ENCODE peak calls at places on chromosomes 12 and 14, in four cellular contexts. One of them, this sample, is unnamed.

GRCh38 chr12:74337951-74338350 is 199.7 kb upstream of the ATXN7L3B start:
- DNase-seq in prostate gland: no peak
- DNase-seq in CD8-positive, alpha-beta T cell: no peak
- DNase-seq in H1: no peak
- DNase-seq in this sample: no peak

GRCh38 chr14:60183724-60184596 is 18.8 kb upstream of the DHRS7 start:
- DNase-seq in prostate gland: no peak
- DNase-seq in CD8-positive, alpha-beta T cell: no peak
- DNase-seq in H1: no peak
- DNase-seq in this sample: no peak

GRCh38 chr14:99518441-99519346 is 37.5 kb downstream of the CCNK start:
- DNase-seq in prostate gland: peak; percentile 73
- DNase-seq in CD8-positive, alpha-beta T cell: peak; percentile 68
- DNase-seq in H1: no peak
- DNase-seq in this sample: peak; percentile 89

GRCh38 chr14:78617735-78618134 is 447.6 kb downstream of the NRXN3 start:
- DNase-seq in prostate gland: no peak
- DNase-seq in CD8-positive, alpha-beta T cell: no peak
- DNase-seq in H1: no peak
- DNase-seq in this sample: no peak

GRCh38 chr12:125193798-125194562 is 128.7 kb downstream of the AACS start:
- DNase-seq in prostate gland: no peak
- DNase-seq in CD8-positive, alpha-beta T cell: no peak
- DNase-seq in H1: no peak
- DNase-seq in this sample: no peak

GRCh38 chr14:104872469-104873341 is 7.6 kb downstream of the CEP170B start:
- DNase-seq in prostate gland: no peak
- DNase-seq in CD8-positive, alpha-beta T cell: no peak
- DNase-seq in H1: no peak
- DNase-seq in this sample: no peak

GRCh38 chr12:71732357-71732712 is 22.3 kb upstream of the RAB21 start:
- DNase-seq in prostate gland: no peak
- DNase-seq in CD8-positive, alpha-beta T cell: no peak
- DNase-seq in H1: no peak
- DNase-seq in this sample: no peak

GRCh38 chr12:98402081-98402480 is 113.3 kb upstream of the TMPO start:
- DNase-seq in prostate gland: no peak
- DNase-seq in CD8-positive, alpha-beta T cell: no peak
- DNase-seq in H1: no peak
- DNase-seq in this sample: no peak

GRCh38 chr12:15698377-15698867 is 90.8 kb downstream of the EPS8 start:
- DNase-seq in prostate gland: no peak
- DNase-seq in CD8-positive, alpha-beta T cell: no peak
- DNase-seq in H1: no peak
- DNase-seq in this sample: no peak

GRCh38 chr12:94587266-94588241 is 62.8 kb downstream of the TMCC3 start:
- DNase-seq in prostate gland: no peak
- DNase-seq in CD8-positive, alpha-beta T cell: no peak
- DNase-seq in H1: no peak
- DNase-seq in this sample: no peak

GRCh38 chr14:89417469-89418225 is 614 bp upstream of the FOXN3 start:
- DNase-seq in prostate gland: peak; percentile 78
- DNase-seq in CD8-positive, alpha-beta T cell: peak; percentile 18
- DNase-seq in H1: no peak
- DNase-seq in this sample: peak; percentile 80

GRCh38 chr12:6608592-6609311 is 1.6 kb upstream of the CHD4 start:
- DNase-seq in prostate gland: no peak
- DNase-seq in CD8-positive, alpha-beta T cell: no peak
- DNase-seq in H1: no peak
- DNase-seq in this sample: no peak

GRCh38 chr14:73810478-73811163 is 41.0 kb upstream of the PTGR2 start:
- DNase-seq in prostate gland: no peak
- DNase-seq in CD8-positive, alpha-beta T cell: no peak
- DNase-seq in H1: no peak
- DNase-seq in this sample: no peak

GRCh38 chr12:89469361-89469760 is 55.2 kb downstream of the GALNT4 start:
- DNase-seq in prostate gland: no peak
- DNase-seq in CD8-positive, alpha-beta T cell: no peak
- DNase-seq in H1: no peak
- DNase-seq in this sample: no peak

GRCh38 chr14:25049559-25050493 is at the start of gene STXBP6:
- DNase-seq in prostate gland: peak; percentile 77
- DNase-seq in CD8-positive, alpha-beta T cell: no peak
- DNase-seq in H1: no peak
- DNase-seq in this sample: peak; percentile 78

GRCh38 chr12:85697003-85697402 is 139.2 kb downstream of the RASSF9 start:
- DNase-seq in prostate gland: no peak
- DNase-seq in CD8-positive, alpha-beta T cell: no peak
- DNase-seq in H1: no peak
- DNase-seq in this sample: no peak

GRCh38 chr12:124480469-124481256 is 86.7 kb downstream of the NCOR2 start:
- DNase-seq in prostate gland: no peak
- DNase-seq in CD8-positive, alpha-beta T cell: no peak
- DNase-seq in H1: no peak
- DNase-seq in this sample: no peak

GRCh38 chr14:36915089-36915488 is 253.4 kb downstream of the PAX9 start:
- DNase-seq in prostate gland: no peak
- DNase-seq in CD8-positive, alpha-beta T cell: no peak
- DNase-seq in H1: no peak
- DNase-seq in this sample: no peak

GRCh38 chr12:108667349-108667748 is 33.7 kb upstream of the SELPLG start:
- DNase-seq in prostate gland: no peak
- DNase-seq in CD8-positive, alpha-beta T cell: no peak
- DNase-seq in H1: no peak
- DNase-seq in this sample: no peak

GRCh38 chr12:20805921-20806320 is 4.6 kb upstream of the SLCO1B3 start:
- DNase-seq in prostate gland: no peak
- DNase-seq in CD8-positive, alpha-beta T cell: no peak
- DNase-seq in H1: no peak
- DNase-seq in this sample: no peak

GRCh38 chr14:59009967-59010366 is 178.5 kb upstream of the DAAM1 start:
- DNase-seq in prostate gland: no peak
- DNase-seq in CD8-positive, alpha-beta T cell: no peak
- DNase-seq in H1: no peak
- DNase-seq in this sample: no peak

GRCh38 chr14:49623941-49624806 is 3.6 kb downstream of the MGAT2 start:
- DNase-seq in prostate gland: no peak
- DNase-seq in CD8-positive, alpha-beta T cell: no peak
- DNase-seq in H1: no peak
- DNase-seq in this sample: no peak

GRCh38 chr12:102351326-102351725 is 129.0 kb downstream of the IGF1 start:
- DNase-seq in prostate gland: no peak
- DNase-seq in CD8-positive, alpha-beta T cell: no peak
- DNase-seq in H1: no peak
- DNase-seq in this sample: no peak
- TF ChIP-seq CTCF in prostate gland: no peak
- TF ChIP-seq CTCF in CD8-positive, alpha-beta T cell: no peak
- TF ChIP-seq CTCF in H1: no peak
- TF ChIP-seq CTCF in this sample: no peak

GRCh38 chr14:91399868-91400640 is 17.6 kb downstream of the CCDC88C start:
- DNase-seq in prostate gland: peak; percentile 42
- DNase-seq in CD8-positive, alpha-beta T cell: no peak
- DNase-seq in H1: no peak
- DNase-seq in this sample: peak; percentile 81

GRCh38 chr14:91395998-91396660 is 21.5 kb downstream of the CCDC88C start:
- DNase-seq in prostate gland: peak; percentile 92
- DNase-seq in CD8-positive, alpha-beta T cell: no peak
- DNase-seq in H1: no peak
- DNase-seq in this sample: no peak

GRCh38 chr14:91396959-91397815 is 20.4 kb downstream of the CCDC88C start:
- DNase-seq in prostate gland: no peak
- DNase-seq in CD8-positive, alpha-beta T cell: no peak
- DNase-seq in H1: no peak
- DNase-seq in this sample: peak; percentile 90

GRCh38 chr14:91398707-91399106 is 18.9 kb downstream of the CCDC88C start:
- DNase-seq in prostate gland: no peak
- DNase-seq in CD8-positive, alpha-beta T cell: no peak
- DNase-seq in H1: no peak
- DNase-seq in this sample: no peak

DNA sequence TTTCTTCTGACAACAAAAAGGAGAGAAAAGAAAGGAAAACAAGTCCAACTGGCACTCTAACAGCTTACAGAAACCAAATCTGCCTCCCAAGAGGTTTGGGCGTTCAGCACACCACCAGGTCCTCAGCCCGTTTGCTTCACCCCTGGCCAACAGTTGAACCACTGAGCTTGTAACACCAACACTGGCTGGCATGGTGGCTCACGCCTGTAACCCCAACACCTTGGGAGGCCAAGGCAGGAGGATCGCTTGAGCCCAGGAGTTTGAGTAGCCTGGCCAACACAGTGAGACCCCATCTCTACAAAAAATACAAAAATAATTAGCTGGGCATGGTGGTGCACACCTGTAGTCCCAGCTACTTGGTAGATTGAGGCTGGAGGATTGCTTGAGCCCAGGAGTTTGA is 19.4 kb downstream of the CCDC88C start:
- DNase-seq in prostate gland: no peak
- DNase-seq in CD8-positive, alpha-beta T cell: no peak
- DNase-seq in H1: no peak
- DNase-seq in this sample: no peak
- H3K4me3 ChIP-seq in prostate gland: no peak overlapping the region
- H3K4me3 ChIP-seq in CD8-positive, alpha-beta T cell: no peak overlapping the region
- H3K4me3 ChIP-seq in H1: no peak overlapping the region
- H3K4me3 ChIP-seq in this sample: no peak overlapping the region

GRCh38 chr12:117470804-117471203 is 109.4 kb upstream of the NOS1 start:
- DNase-seq in prostate gland: no peak
- DNase-seq in CD8-positive, alpha-beta T cell: no peak
- DNase-seq in H1: no peak
- DNase-seq in this sample: no peak
- TF ChIP-seq CTCF in prostate gland: no peak
- TF ChIP-seq CTCF in CD8-positive, alpha-beta T cell: no peak
- TF ChIP-seq CTCF in H1: peak; percentile 71
- TF ChIP-seq CTCF in this sample: no peak

GRCh38 chr12:92640686-92641085 is 62.1 kb upstream of the PLEKHG7 start:
- DNase-seq in prostate gland: no peak
- DNase-seq in CD8-positive, alpha-beta T cell: no peak
- DNase-seq in H1: no peak
- DNase-seq in this sample: no peak

GRCh38 chr12:92629349-92630065 is 73.3 kb upstream of the PLEKHG7 start:
- DNase-seq in prostate gland: peak; percentile 17
- DNase-seq in CD8-positive, alpha-beta T cell: no peak
- DNase-seq in H1: no peak
- DNase-seq in this sample: no peak

DNA sequence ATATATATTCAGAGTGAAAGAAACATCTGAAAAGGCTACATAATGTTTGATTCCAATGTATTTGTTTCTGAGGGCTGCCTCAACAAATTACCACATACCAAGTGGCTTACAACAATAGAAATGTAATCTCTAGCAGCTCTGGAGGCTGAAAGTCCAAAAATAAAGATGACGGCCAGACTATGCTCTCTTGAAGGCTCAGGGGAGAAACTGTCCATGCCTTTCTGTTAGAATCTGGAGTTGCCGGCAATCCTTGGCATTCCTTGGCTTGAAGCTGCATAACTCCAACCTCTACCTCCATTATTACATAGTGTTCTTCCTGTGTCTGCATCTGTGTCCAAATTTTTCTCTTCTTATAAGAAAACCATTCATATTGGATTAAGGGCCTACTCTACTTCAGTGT is 68.1 kb upstream of the PLEKHG7 start:
- DNase-seq in prostate gland: no peak
- DNase-seq in CD8-positive, alpha-beta T cell: no peak
- DNase-seq in H1: no peak
- DNase-seq in this sample: no peak
- H3K4me3 ChIP-seq in prostate gland: no peak overlapping the region
- H3K4me3 ChIP-seq in CD8-positive, alpha-beta T cell: no peak overlapping the region
- H3K4me3 ChIP-seq in H1: no peak overlapping the region
- H3K4me3 ChIP-seq in this sample: no peak overlapping the region

GRCh38 chr14:22994762-22995275 is 12.5 kb upstream of the AJUBA start:
- DNase-seq in prostate gland: peak; percentile 67
- DNase-seq in CD8-positive, alpha-beta T cell: no peak
- DNase-seq in H1: no peak
- DNase-seq in this sample: no peak
- TF ChIP-seq CTCF in prostate gland: peak; percentile 44
- TF ChIP-seq CTCF in CD8-positive, alpha-beta T cell: peak; percentile 46
- TF ChIP-seq CTCF in H1: peak; percentile 64
- TF ChIP-seq CTCF in this sample: no peak

This sample was measured in Peyer's patch.